ENCODE peak calls at places on chromosome 12, in nine cellular contexts. One of them, this sample, is unnamed.

GRCh38 chr12:84136862-84137367 is 775.7 kb downstream of the SLC6A15 start:
- DNase-seq in endothelial cell of umbilical vein: no peak
- DNase-seq in transverse colon: no peak
- DNase-seq in HCT116: no peak
- DNase-seq in breast epithelium: no peak
- DNase-seq in H1: no peak
- DNase-seq in sigmoid colon: no peak
- DNase-seq in suprapubic skin: no peak
- DNase-seq in SK-N-SH: peak
- DNase-seq in this sample: no peak

GRCh38 chr12:3129301-3130052 is 52.3 kb downstream of the TSPAN9 start:
- DNase-seq in H1: no peak
- DNase-seq in sigmoid colon: no peak
- DNase-seq in SK-N-SH: no peak
- DNase-seq in suprapubic skin: no peak
- DNase-seq in breast epithelium: no peak
- DNase-seq in endothelial cell of umbilical vein: no peak
- DNase-seq in transverse colon: no peak
- DNase-seq in HCT116: no peak
- DNase-seq in this sample: no peak

GRCh38 chr12:46744256-46744655 is 81.5 kb downstream of the SLC38A4 start:
- DNase-seq in breast epithelium: no peak
- DNase-seq in H1: no peak
- DNase-seq in sigmoid colon: no peak
- DNase-seq in endothelial cell of umbilical vein: no peak
- DNase-seq in SK-N-SH: no peak
- DNase-seq in transverse colon: no peak
- DNase-seq in HCT116: no peak
- DNase-seq in suprapubic skin: no peak
- DNase-seq in this sample: no peak

GRCh38 chr12:12024958-12025682 is 45.6 kb upstream of the BCL2L14 start:
- DNase-seq in sigmoid colon: no peak
- DNase-seq in endothelial cell of umbilical vein: no peak
- DNase-seq in suprapubic skin: no peak
- DNase-seq in HCT116: no peak
- DNase-seq in H1: peak
- DNase-seq in SK-N-SH: no peak
- DNase-seq in transverse colon: peak
- DNase-seq in breast epithelium: peak
- DNase-seq in this sample: peak

GRCh38 chr12:45357547-45358417 is 141.9 kb downstream of the ANO6 start:
- DNase-seq in transverse colon: no peak
- DNase-seq in endothelial cell of umbilical vein: peak
- DNase-seq in breast epithelium: no peak
- DNase-seq in suprapubic skin: no peak
- DNase-seq in HCT116: no peak
- DNase-seq in SK-N-SH: peak
- DNase-seq in H1: no peak
- DNase-seq in sigmoid colon: no peak
- DNase-seq in this sample: no peak

GRCh38 chr12:117367006-117367638 is 5.7 kb upstream of the NOS1 start:
- DNase-seq in breast epithelium: peak
- DNase-seq in H1: peak
- DNase-seq in SK-N-SH: peak
- DNase-seq in sigmoid colon: peak
- DNase-seq in transverse colon: peak
- DNase-seq in endothelial cell of umbilical vein: peak
- DNase-seq in suprapubic skin: peak
- DNase-seq in HCT116: peak
- DNase-seq in this sample: peak

GRCh38 chr12:117805865-117806264 is 162.9 kb downstream of the KSR2 start:
- DNase-seq in SK-N-SH: no peak
- DNase-seq in breast epithelium: no peak
- DNase-seq in H1: no peak
- DNase-seq in suprapubic skin: no peak
- DNase-seq in HCT116: no peak
- DNase-seq in transverse colon: no peak
- DNase-seq in sigmoid colon: no peak
- DNase-seq in endothelial cell of umbilical vein: no peak
- DNase-seq in this sample: no peak

GRCh38 chr12:21444193-21445146 is 7.0 kb downstream of the PYROXD1 start:
- DNase-seq in H1: no peak
- DNase-seq in HCT116: no peak
- DNase-seq in suprapubic skin: no peak
- DNase-seq in SK-N-SH: no peak
- DNase-seq in breast epithelium: no peak
- DNase-seq in sigmoid colon: no peak
- DNase-seq in endothelial cell of umbilical vein: no peak
- DNase-seq in transverse colon: no peak
- DNase-seq in this sample: no peak

GRCh38 chr12:8841778-8842177 is 19.4 kb downstream of the A2ML1 start:
- DNase-seq in SK-N-SH: no peak
- DNase-seq in endothelial cell of umbilical vein: no peak
- DNase-seq in breast epithelium: no peak
- DNase-seq in suprapubic skin: no peak
- DNase-seq in sigmoid colon: no peak
- DNase-seq in HCT116: no peak
- DNase-seq in transverse colon: no peak
- DNase-seq in H1: no peak
- DNase-seq in this sample: no peak

GRCh38 chr12:76250256-76250655 is 98.0 kb downstream of the BBS10 start:
- DNase-seq in SK-N-SH: no peak
- DNase-seq in breast epithelium: no peak
- DNase-seq in H1: no peak
- DNase-seq in transverse colon: no peak
- DNase-seq in endothelial cell of umbilical vein: no peak
- DNase-seq in sigmoid colon: no peak
- DNase-seq in suprapubic skin: no peak
- DNase-seq in HCT116: no peak
- DNase-seq in this sample: no peak

GRCh38 chr12:10067942-10068341 is 30.8 kb downstream of the CLEC1A start:
- DNase-seq in H1: no peak
- DNase-seq in HCT116: no peak
- DNase-seq in breast epithelium: no peak
- DNase-seq in endothelial cell of umbilical vein: peak
- DNase-seq in sigmoid colon: no peak
- DNase-seq in SK-N-SH: no peak
- DNase-seq in suprapubic skin: no peak
- DNase-seq in transverse colon: no peak
- DNase-seq in this sample: no peak

GRCh38 chr12:76186507-76186906 is 102.0 kb upstream of the NAP1L1 start:
- DNase-seq in transverse colon: no peak
- DNase-seq in sigmoid colon: no peak
- DNase-seq in HCT116: no peak
- DNase-seq in breast epithelium: no peak
- DNase-seq in endothelial cell of umbilical vein: no peak
- DNase-seq in suprapubic skin: no peak
- DNase-seq in SK-N-SH: no peak
- DNase-seq in H1: no peak
- DNase-seq in this sample: no peak

DNA sequence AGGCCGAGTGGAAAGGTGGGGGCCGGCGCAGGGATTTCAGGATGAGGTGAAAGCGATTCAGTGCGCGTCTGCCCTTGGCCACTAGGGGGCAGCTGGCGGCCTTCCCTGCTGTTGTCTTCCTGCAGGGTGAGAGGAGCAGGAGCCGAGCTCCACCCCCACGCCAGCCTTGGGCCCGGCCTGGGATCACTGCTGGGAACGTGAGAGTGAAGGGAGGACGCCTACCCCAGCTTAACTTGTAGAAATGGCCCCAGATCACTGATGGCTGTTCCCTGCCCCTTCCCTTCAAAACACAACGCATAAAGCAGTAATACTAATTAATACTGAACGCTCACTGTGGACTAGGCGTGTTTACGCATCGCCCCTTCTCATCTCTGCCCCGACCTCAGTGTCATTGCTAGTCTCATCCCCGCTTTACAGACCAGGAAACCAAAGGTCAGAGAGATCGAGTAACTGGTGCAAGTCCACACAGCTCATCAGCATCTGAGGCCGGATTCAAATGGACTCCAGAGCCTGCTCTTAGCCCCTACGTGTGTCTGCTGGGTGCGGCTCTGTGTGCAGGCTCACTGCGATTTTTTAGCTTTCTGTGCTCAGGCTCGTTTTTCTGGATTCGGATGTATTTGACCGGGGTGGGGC is 24.3 kb downstream of the MVK start:
- DNase-seq in breast epithelium: peak
- DNase-seq in suprapubic skin: peak
- DNase-seq in H1: peak
- DNase-seq in HCT116: peak
- DNase-seq in sigmoid colon: peak
- DNase-seq in transverse colon: peak
- DNase-seq in SK-N-SH: peak
- DNase-seq in endothelial cell of umbilical vein: peak
- DNase-seq in this sample: peak
- H3K27ac ChIP-seq in breast epithelium: no peak
- H3K27ac ChIP-seq in suprapubic skin: no peak
- H3K27ac ChIP-seq in H1: no peak
- H3K27ac ChIP-seq in HCT116: no peak
- H3K27ac ChIP-seq in sigmoid colon: no peak
- H3K27ac ChIP-seq in transverse colon: no peak
- H3K27ac ChIP-seq in SK-N-SH: peak
- H3K27ac ChIP-seq in endothelial cell of umbilical vein: no peak
- H3K27ac ChIP-seq in this sample: no peak

DNA sequence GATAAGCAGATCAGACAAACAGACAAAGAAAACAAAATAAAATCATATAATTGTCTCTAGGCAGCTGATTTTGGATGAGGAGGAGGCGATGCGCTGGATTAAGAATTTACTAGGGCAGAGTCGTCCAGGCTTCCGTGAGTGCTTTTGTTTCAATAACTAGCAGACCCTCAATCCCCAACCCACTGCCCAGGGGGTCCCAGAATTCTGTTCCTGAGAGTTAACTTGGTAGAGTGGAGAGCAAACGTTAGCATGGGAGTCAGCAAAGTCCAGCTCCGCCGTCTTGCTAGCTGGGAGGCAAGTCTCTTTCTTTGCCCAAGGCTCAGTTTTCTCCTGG is 95.5 kb upstream of the TBX5 start:
- DNase-seq in endothelial cell of umbilical vein: no peak
- DNase-seq in suprapubic skin: no peak
- DNase-seq in sigmoid colon: no peak
- DNase-seq in H1: no peak
- DNase-seq in HCT116: no peak
- DNase-seq in SK-N-SH: no peak
- DNase-seq in transverse colon: no peak
- DNase-seq in breast epithelium: no peak
- DNase-seq in this sample: no peak
- H3K4me3 ChIP-seq in endothelial cell of umbilical vein: no peak
- H3K4me3 ChIP-seq in suprapubic skin: no peak
- H3K4me3 ChIP-seq in sigmoid colon: no peak
- H3K4me3 ChIP-seq in H1: peak
- H3K4me3 ChIP-seq in HCT116: no peak
- H3K4me3 ChIP-seq in SK-N-SH: no peak
- H3K4me3 ChIP-seq in transverse colon: no peak
- H3K4me3 ChIP-seq in breast epithelium: no peak
- H3K4me3 ChIP-seq in this sample: no peak

DNA sequence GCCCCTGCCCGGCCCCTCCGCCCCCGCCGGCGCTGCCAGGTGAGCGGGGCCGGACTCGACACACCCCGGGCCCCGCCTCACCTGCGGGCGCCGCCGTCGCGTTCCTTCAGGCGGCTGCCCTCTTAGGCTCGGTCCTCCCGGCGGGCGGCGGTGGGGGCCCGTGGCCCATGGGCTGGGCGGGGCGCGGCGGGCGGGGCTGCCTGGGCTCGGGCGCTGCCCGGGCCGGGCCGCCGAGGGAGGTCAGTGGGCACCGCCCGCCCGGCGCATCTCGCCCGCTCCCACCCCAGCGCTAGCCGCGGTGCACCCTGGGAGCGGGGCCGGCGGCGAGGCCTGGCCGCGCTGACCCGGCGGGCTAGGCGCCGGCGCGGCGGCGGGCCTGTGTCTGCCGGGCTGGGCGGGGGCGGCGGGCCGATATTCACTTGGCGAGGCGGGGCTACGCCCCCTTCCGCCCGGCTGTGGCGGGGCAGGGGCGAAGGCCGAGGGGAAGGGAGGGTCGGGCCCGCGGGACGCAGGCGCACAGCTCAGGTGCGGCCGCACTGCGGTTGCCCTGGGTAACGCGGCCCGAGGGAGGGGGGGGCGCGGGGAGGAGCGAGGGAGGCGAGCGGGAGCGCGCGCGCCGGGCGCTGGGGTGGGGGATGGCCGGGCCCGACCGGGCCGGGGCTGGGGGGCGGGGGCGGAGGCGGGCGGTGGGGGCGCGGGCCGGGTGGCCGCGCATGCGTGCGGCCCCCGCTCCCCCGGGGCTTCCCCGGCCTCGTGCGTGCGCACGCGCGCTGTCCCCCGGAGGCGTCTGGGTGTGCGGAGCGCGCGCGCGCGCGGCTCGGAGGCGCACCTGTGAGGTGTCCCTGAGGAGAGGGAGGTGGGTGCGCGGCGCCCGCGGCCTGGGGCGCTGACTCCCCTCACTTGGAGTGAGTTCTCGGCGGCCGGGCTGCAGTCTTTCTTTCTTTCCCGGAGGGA is at the start of the genes CCDC92 and ZNF664:
- DNase-seq in suprapubic skin: peak
- DNase-seq in H1: peak
- DNase-seq in breast epithelium: peak
- DNase-seq in sigmoid colon: peak
- DNase-seq in HCT116: peak
- DNase-seq in transverse colon: peak
- DNase-seq in SK-N-SH: peak
- DNase-seq in endothelial cell of umbilical vein: peak
- DNase-seq in this sample: peak
- TF ChIP-seq POLR2AphosphoS5 in suprapubic skin: no peak
- TF ChIP-seq POLR2AphosphoS5 in H1: peak
- TF ChIP-seq POLR2AphosphoS5 in breast epithelium: no peak
- TF ChIP-seq POLR2AphosphoS5 in sigmoid colon: peak
- TF ChIP-seq POLR2AphosphoS5 in HCT116: peak
- TF ChIP-seq POLR2AphosphoS5 in transverse colon: peak
- TF ChIP-seq POLR2AphosphoS5 in SK-N-SH: peak
- TF ChIP-seq POLR2AphosphoS5 in endothelial cell of umbilical vein: peak
- TF ChIP-seq POLR2AphosphoS5 in this sample: peak

GRCh38 chr12:6688543-6688999 is 604 bp downstream of the ZNF384 start:
- DNase-seq in suprapubic skin: peak
- DNase-seq in H1: no peak
- DNase-seq in breast epithelium: no peak
- DNase-seq in endothelial cell of umbilical vein: no peak
- DNase-seq in SK-N-SH: peak
- DNase-seq in sigmoid colon: no peak
- DNase-seq in HCT116: no peak
- DNase-seq in transverse colon: peak
- DNase-seq in this sample: peak

GRCh38 chr12:6689000-6689882 is at the start of gene ZNF384:
- DNase-seq in SK-N-SH: peak
- DNase-seq in sigmoid colon: peak
- DNase-seq in HCT116: peak
- DNase-seq in transverse colon: peak
- DNase-seq in endothelial cell of umbilical vein: peak
- DNase-seq in H1: peak
- DNase-seq in suprapubic skin: peak
- DNase-seq in breast epithelium: peak
- DNase-seq in this sample: peak

GRCh38 chr12:6684609-6685008 is 4.6 kb downstream of the ZNF384 start:
- DNase-seq in HCT116: peak
- DNase-seq in H1: peak
- DNase-seq in breast epithelium: no peak
- DNase-seq in SK-N-SH: peak
- DNase-seq in endothelial cell of umbilical vein: peak
- DNase-seq in sigmoid colon: no peak
- DNase-seq in transverse colon: no peak
- DNase-seq in suprapubic skin: no peak
- DNase-seq in this sample: no peak

GRCh38 chr12:6691473-6691872 is 2.3 kb upstream of the ZNF384 start:
- DNase-seq in HCT116: no peak
- DNase-seq in H1: no peak
- DNase-seq in transverse colon: no peak
- DNase-seq in breast epithelium: no peak
- DNase-seq in sigmoid colon: no peak
- DNase-seq in endothelial cell of umbilical vein: no peak
- DNase-seq in SK-N-SH: no peak
- DNase-seq in suprapubic skin: no peak
- DNase-seq in this sample: no peak

GRCh38 chr12:6685814-6686213 is 3.4 kb downstream of the ZNF384 start:
- DNase-seq in transverse colon: no peak
- DNase-seq in H1: no peak
- DNase-seq in endothelial cell of umbilical vein: no peak
- DNase-seq in suprapubic skin: no peak
- DNase-seq in HCT116: no peak
- DNase-seq in SK-N-SH: no peak
- DNase-seq in breast epithelium: no peak
- DNase-seq in sigmoid colon: no peak
- DNase-seq in this sample: no peak
- H3K27ac ChIP-seq in transverse colon: no peak
- H3K27ac ChIP-seq in H1: no peak
- H3K27ac ChIP-seq in endothelial cell of umbilical vein: no peak
- H3K27ac ChIP-seq in suprapubic skin: no peak
- H3K27ac ChIP-seq in HCT116: no peak
- H3K27ac ChIP-seq in SK-N-SH: no peak
- H3K27ac ChIP-seq in breast epithelium: no peak
- H3K27ac ChIP-seq in sigmoid colon: no peak
- H3K27ac ChIP-seq in this sample: peak